ENCODE peak calls at places on chromosomes 5 and 9, in six cellular contexts. One of them, this sample, is unnamed.

GRCh38 chr9:122406264-122406890 is 35.6 kb downstream of the PTGS1 start:
- DNase-seq in Peyer's patch: no peak
- DNase-seq in sigmoid colon: no peak
- DNase-seq in IMR-90: no peak
- DNase-seq in transverse colon: no peak
- DNase-seq in breast epithelium: no peak
- DNase-seq in this sample: no peak

GRCh38 chr5:133870661-133871060 is 97.8 kb downstream of the C5orf15 start:
- DNase-seq in Peyer's patch: no peak
- DNase-seq in sigmoid colon: peak; percentile 56
- DNase-seq in IMR-90: peak; percentile 58
- DNase-seq in transverse colon: no peak
- DNase-seq in breast epithelium: peak; percentile 31
- DNase-seq in this sample: no peak

GRCh38 chr5:167767775-167768174 is 523.7 kb upstream of the WWC1 start:
- DNase-seq in Peyer's patch: no peak
- DNase-seq in sigmoid colon: no peak
- DNase-seq in IMR-90: peak; percentile 25
- DNase-seq in transverse colon: no peak
- DNase-seq in breast epithelium: no peak
- DNase-seq in this sample: no peak

GRCh38 chr5:106454651-106455415 is 1215.9 kb downstream of the EFNA5 start:
- DNase-seq in Peyer's patch: no peak
- DNase-seq in sigmoid colon: no peak
- DNase-seq in IMR-90: peak; percentile 36
- DNase-seq in transverse colon: no peak
- DNase-seq in breast epithelium: no peak
- DNase-seq in this sample: no peak

GRCh38 chr5:136425914-136426313 is 60.6 kb upstream of the TRPC7 start:
- DNase-seq in Peyer's patch: no peak
- DNase-seq in sigmoid colon: no peak
- DNase-seq in IMR-90: no peak
- DNase-seq in transverse colon: no peak
- DNase-seq in breast epithelium: no peak
- DNase-seq in this sample: no peak

GRCh38 chr5:170751631-170752030 is 31.9 kb upstream of the GABRP start:
- DNase-seq in Peyer's patch: no peak
- DNase-seq in sigmoid colon: no peak
- DNase-seq in IMR-90: no peak
- DNase-seq in transverse colon: no peak
- DNase-seq in breast epithelium: no peak
- DNase-seq in this sample: no peak

GRCh38 chr9:126217121-126217520 is 109.5 kb upstream of the MVB12B start:
- DNase-seq in Peyer's patch: no peak
- DNase-seq in sigmoid colon: no peak
- DNase-seq in IMR-90: no peak
- DNase-seq in transverse colon: no peak
- DNase-seq in breast epithelium: peak; percentile 1
- DNase-seq in this sample: no peak

GRCh38 chr5:35926389-35927051 is 11.9 kb downstream of the CAPSL start:
- DNase-seq in Peyer's patch: peak; percentile 33
- DNase-seq in sigmoid colon: no peak
- DNase-seq in IMR-90: peak; percentile 50
- DNase-seq in transverse colon: peak; percentile 26
- DNase-seq in breast epithelium: no peak
- DNase-seq in this sample: no peak

GRCh38 chr5:111347021-111347420 is 122.8 kb downstream of the CAMK4 start:
- DNase-seq in Peyer's patch: no peak
- DNase-seq in sigmoid colon: no peak
- DNase-seq in IMR-90: no peak
- DNase-seq in transverse colon: no peak
- DNase-seq in breast epithelium: no peak
- DNase-seq in this sample: no peak

GRCh38 chr5:130198927-130199326 is 294.7 kb downstream of the CHSY3 start:
- DNase-seq in Peyer's patch: no peak
- DNase-seq in sigmoid colon: no peak
- DNase-seq in IMR-90: no peak
- DNase-seq in transverse colon: no peak
- DNase-seq in breast epithelium: no peak
- DNase-seq in this sample: no peak

GRCh38 chr5:157618366-157618765 is 33.9 kb downstream of the SOX30 start:
- DNase-seq in Peyer's patch: no peak
- DNase-seq in sigmoid colon: no peak
- DNase-seq in IMR-90: no peak
- DNase-seq in transverse colon: no peak
- DNase-seq in breast epithelium: no peak
- DNase-seq in this sample: no peak

GRCh38 chr5:172403191-172403794 is 51.0 kb downstream of the SH3PXD2B start:
- DNase-seq in Peyer's patch: peak; percentile 28
- DNase-seq in sigmoid colon: peak; percentile 97
- DNase-seq in IMR-90: peak; percentile 67
- DNase-seq in transverse colon: peak; percentile 63
- DNase-seq in breast epithelium: peak; percentile 67
- DNase-seq in this sample: peak; percentile 57

GRCh38 chr9:123326030-123326586 is 29.9 kb upstream of the CRB2 start:
- DNase-seq in Peyer's patch: no peak
- DNase-seq in sigmoid colon: no peak
- DNase-seq in IMR-90: no peak
- DNase-seq in transverse colon: no peak
- DNase-seq in breast epithelium: no peak
- DNase-seq in this sample: no peak

GRCh38 chr5:127409236-127409921 is 108.1 kb upstream of the PRRC1 start:
- DNase-seq in Peyer's patch: no peak
- DNase-seq in sigmoid colon: no peak
- DNase-seq in IMR-90: no peak
- DNase-seq in transverse colon: no peak
- DNase-seq in breast epithelium: no peak
- DNase-seq in this sample: no peak

GRCh38 chr5:24735284-24735683 is 90.5 kb upstream of the CDH10 start:
- DNase-seq in Peyer's patch: no peak
- DNase-seq in sigmoid colon: no peak
- DNase-seq in IMR-90: no peak
- DNase-seq in transverse colon: no peak
- DNase-seq in breast epithelium: no peak
- DNase-seq in this sample: no peak

GRCh38 chr9:78609471-78609870 is 312.5 kb downstream of the PSAT1 start:
- DNase-seq in Peyer's patch: no peak
- DNase-seq in sigmoid colon: no peak
- DNase-seq in IMR-90: no peak
- DNase-seq in transverse colon: no peak
- DNase-seq in breast epithelium: no peak
- DNase-seq in this sample: no peak

GRCh38 chr5:5270161-5270560 is 130.0 kb downstream of the ADAMTS16 start:
- DNase-seq in Peyer's patch: no peak
- DNase-seq in sigmoid colon: no peak
- DNase-seq in IMR-90: no peak
- DNase-seq in transverse colon: no peak
- DNase-seq in breast epithelium: no peak
- DNase-seq in this sample: no peak

GRCh38 chr9:136409557-136410455 is 608 bp downstream of the ENTR1 start:
- DNase-seq in Peyer's patch: peak; percentile 47
- DNase-seq in sigmoid colon: no peak
- DNase-seq in IMR-90: peak; percentile 22
- DNase-seq in transverse colon: peak; percentile 45
- DNase-seq in breast epithelium: peak; percentile 32
- DNase-seq in this sample: no peak

GRCh38 chr5:140966293-140967225 is at the start of gene PCDHAC2:
- DNase-seq in Peyer's patch: no peak
- DNase-seq in sigmoid colon: peak; percentile 71
- DNase-seq in IMR-90: no peak
- DNase-seq in transverse colon: no peak
- DNase-seq in breast epithelium: peak; percentile 18
- DNase-seq in this sample: no peak
- TF ChIP-seq POLR2A in Peyer's patch: no peak
- TF ChIP-seq POLR2A in sigmoid colon: no peak
- TF ChIP-seq POLR2A in IMR-90: no peak
- TF ChIP-seq POLR2A in transverse colon: no peak
- TF ChIP-seq POLR2A in breast epithelium: no peak
- TF ChIP-seq POLR2A in this sample: no peak

DNA sequence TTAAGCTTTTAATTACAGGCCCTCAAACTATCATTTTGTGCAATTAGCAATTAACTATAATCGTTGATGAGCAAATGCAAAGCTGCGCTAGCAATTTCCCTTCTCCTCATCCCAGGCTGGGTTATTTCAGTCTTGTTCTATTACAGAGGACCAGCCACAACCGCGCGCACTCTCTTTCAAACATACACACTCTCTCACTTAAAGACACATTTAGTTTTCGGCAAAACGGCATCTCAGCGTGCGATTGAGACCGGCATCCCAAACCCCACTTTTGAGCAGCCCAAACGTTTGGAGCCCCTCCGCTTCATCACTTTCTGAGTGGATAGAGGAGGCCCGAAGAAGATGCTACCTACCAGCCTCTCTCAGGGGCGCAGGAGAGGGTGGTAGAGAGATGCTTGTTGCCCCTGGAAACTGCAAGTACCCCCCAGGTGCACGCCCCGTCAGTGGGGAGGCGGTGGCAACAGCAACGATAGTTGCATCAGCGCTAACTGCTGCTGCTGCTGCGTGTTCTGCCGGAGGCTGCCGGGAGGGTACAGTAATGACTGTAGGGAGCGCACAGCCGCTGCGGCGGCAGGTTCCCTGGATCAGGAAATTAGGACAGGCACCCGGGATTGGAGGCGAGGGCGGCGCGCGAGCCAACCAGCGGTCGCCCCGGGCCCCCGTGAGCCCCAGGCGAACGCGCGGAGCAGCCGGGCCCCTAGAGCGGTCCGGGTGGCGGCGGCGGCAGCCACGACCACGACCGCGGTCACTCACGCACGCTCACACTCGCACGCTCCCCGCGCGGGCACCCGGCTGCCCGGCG is 510 bp upstream of the VLDLR start:
- DNase-seq in Peyer's patch: peak; percentile 17
- DNase-seq in sigmoid colon: peak; percentile 92
- DNase-seq in IMR-90: peak; percentile 87
- DNase-seq in transverse colon: peak; percentile 76
- DNase-seq in breast epithelium: peak; percentile 41
- DNase-seq in this sample: peak; percentile 39
- TF ChIP-seq CTCF in Peyer's patch: no peak
- TF ChIP-seq CTCF in sigmoid colon: no peak
- TF ChIP-seq CTCF in IMR-90: peak; percentile 30
- TF ChIP-seq CTCF in transverse colon: peak; percentile 12
- TF ChIP-seq CTCF in breast epithelium: no peak
- TF ChIP-seq CTCF in this sample: no peak

GRCh38 chr5:135057233-135057632 is 23.2 kb upstream of the PITX1 start:
- DNase-seq in Peyer's patch: no peak
- DNase-seq in sigmoid colon: no peak
- DNase-seq in IMR-90: no peak
- DNase-seq in transverse colon: no peak
- DNase-seq in breast epithelium: no peak
- DNase-seq in this sample: no peak
- H3K4me3 ChIP-seq in Peyer's patch: no peak overlapping the region
- H3K4me3 ChIP-seq in sigmoid colon: no peak overlapping the region
- H3K4me3 ChIP-seq in IMR-90: no peak overlapping the region
- H3K4me3 ChIP-seq in transverse colon: no peak overlapping the region
- H3K4me3 ChIP-seq in breast epithelium: no peak overlapping the region
- H3K4me3 ChIP-seq in this sample: no peak overlapping the region

DNA sequence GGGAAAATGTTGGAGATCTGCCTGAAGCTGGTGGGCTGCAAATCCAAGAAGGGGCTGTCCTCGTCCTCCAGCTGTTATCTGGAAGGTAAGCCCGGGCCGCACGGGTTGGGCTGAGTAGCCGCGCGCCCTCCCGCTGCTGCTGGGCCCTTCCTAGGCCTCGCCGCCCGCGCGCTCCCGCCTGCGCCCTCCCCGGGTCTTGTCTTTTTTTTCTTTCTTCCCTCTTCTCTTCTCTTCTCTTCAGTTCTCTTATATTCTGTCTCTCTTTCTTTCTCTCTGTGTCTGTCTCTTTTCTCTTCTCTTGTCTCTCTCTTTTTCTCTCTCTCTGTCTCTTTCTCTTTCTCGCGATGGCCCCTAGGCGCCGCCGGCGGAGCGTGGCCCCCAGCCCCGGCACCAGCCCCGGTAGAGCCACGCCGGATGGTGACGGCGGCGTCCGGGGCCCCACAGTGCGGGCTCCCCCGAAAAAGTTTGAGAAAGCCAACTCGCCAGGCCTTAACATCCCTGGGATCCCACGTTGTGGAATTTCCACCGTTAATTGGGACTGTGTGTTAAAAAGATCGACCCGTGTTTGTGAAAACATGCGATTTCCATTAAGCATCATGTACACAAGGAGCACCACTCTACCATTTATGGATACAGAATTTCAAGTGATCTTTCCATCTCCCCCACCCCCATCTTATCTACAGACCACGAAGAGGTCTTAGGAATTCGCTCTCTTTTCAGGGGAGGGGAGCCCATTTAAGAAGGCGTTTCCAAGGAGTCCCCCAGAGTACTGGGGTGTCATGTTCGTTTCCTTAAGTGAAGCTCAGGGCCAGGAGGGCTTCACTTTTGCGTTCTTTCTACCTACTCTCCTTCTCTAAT is 616 bp downstream of the ABL1 start:
- DNase-seq in Peyer's patch: no peak
- DNase-seq in sigmoid colon: peak; percentile 79
- DNase-seq in IMR-90: peak; percentile 61
- DNase-seq in transverse colon: peak; percentile 40
- DNase-seq in breast epithelium: no peak
- DNase-seq in this sample: no peak
- TF ChIP-seq POLR2A in Peyer's patch: no peak
- TF ChIP-seq POLR2A in sigmoid colon: no peak
- TF ChIP-seq POLR2A in IMR-90: peak; percentile 38
- TF ChIP-seq POLR2A in transverse colon: no peak
- TF ChIP-seq POLR2A in breast epithelium: no peak
- TF ChIP-seq POLR2A in this sample: no peak

DNA sequence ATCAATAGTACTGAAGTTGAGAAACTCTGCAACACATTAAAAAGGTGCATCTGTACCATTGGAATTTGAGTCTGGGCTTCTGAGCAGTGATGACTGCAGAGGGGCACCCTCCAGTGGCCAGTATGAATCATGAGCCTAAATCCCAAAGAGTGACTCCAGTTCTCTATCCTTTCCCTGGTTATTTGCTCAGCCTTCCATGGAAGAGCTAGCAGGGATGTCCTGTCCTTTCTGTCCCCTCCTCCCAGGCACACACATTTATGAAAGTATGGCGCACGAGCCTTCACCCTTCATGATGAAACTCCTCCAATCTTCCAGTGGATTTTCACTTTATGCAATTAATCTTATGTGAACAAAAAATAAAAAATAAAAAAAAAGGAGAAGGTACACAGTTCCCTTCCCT is 81.0 kb downstream of the ESM1 start:
- DNase-seq in Peyer's patch: no peak
- DNase-seq in sigmoid colon: no peak
- DNase-seq in IMR-90: peak; percentile 73
- DNase-seq in transverse colon: no peak
- DNase-seq in breast epithelium: no peak
- DNase-seq in this sample: no peak
- TF ChIP-seq CTCF in Peyer's patch: no peak
- TF ChIP-seq CTCF in sigmoid colon: no peak
- TF ChIP-seq CTCF in IMR-90: peak; percentile 70
- TF ChIP-seq CTCF in transverse colon: no peak
- TF ChIP-seq CTCF in breast epithelium: no peak
- TF ChIP-seq CTCF in this sample: no peak